ENCODE peak calls at places on chromosome 18, in four cellular contexts. O, N, S and V are unnamed samples.

GRCh38 chr18:38811209-38811608 is 1245.6 kb upstream of the CELF4 start:
- DNase-seq in O (no peak), N (no peak), S (no peak), V (no peak)

GRCh38 chr18:23824704-23825103 is 135.5 kb downstream of the LAMA3 start:
- DNase-seq in O (peak), N (peak), S (no peak), V (no peak)

GRCh38 chr18:808086-808485 is 4.0 kb downstream of the YES1 start:
- DNase-seq in O (no peak), N (no peak), S (no peak), V (no peak)

GRCh38 chr18:14971461-14972185 is 223.7 kb downstream of the ANKRD30B start:
- DNase-seq in O (peak), N (peak), S (no peak), V (peak)

GRCh38 chr18:13446581-13447470 is 228.3 kb downstream of the LDLRAD4 start:
- DNase-seq in O (no peak), N (no peak), S (no peak), V (no peak)

GRCh38 chr18:76348267-76349066 is 146.6 kb downstream of the ZNF516 start:
- DNase-seq in O (no peak), N (no peak), S (no peak), V (no peak)

GRCh38 chr18:68449292-68449691 is 265.6 kb downstream of the TMX3 start:
- DNase-seq in O (no peak), N (peak), S (no peak), V (peak)

GRCh38 chr18:79071037-79071960 is 2.1 kb downstream of the ATP9B start:
- DNase-seq in O (no peak), N (no peak), S (no peak), V (no peak)

GRCh38 chr18:48893559-48894265 is 57.1 kb downstream of the SMAD7 start:
- DNase-seq in O (no peak), N (no peak), S (no peak), V (no peak)

GRCh38 chr18:13216732-13217465 is 1.7 kb upstream of the LDLRAD4 start:
- DNase-seq in O (no peak), N (no peak), S (no peak), V (no peak)

GRCh38 chr18:55384551-55385275 is 203.3 kb downstream of the TCF4 start:
- DNase-seq in O (peak), N (peak), S (no peak), V (no peak)

GRCh38 chr18:45084207-45084606 is 403.5 kb downstream of the SETBP1 start:
- DNase-seq in O (no peak), N (no peak), S (no peak), V (no peak)

GRCh38 chr18:63979409-63979908 is 9.6 kb downstream of the SERPINB8 start:
- DNase-seq in O (peak), N (peak), S (peak), V (peak)

GRCh38 chr18:54020346-54020745 is 204.1 kb downstream of the MBD2 start:
- DNase-seq in O (no peak), N (no peak), S (no peak), V (no peak)

GRCh38 chr18:46174317-46175039 is 70.3 kb downstream of the HAUS1 start:
- DNase-seq in O (peak), N (peak), S (no peak), V (no peak)

GRCh38 chr18:40004246-40004645 is 1950.8 kb upstream of the PIK3C3 start:
- DNase-seq in O (no peak), N (no peak), S (peak), V (no peak)

GRCh38 chr18:59864446-59864764 is 35.4 kb upstream of the PMAIP1 start:
- DNase-seq in O (no peak), N (no peak), S (no peak), V (no peak)

GRCh38 chr18:11785444-11786055 is 65.7 kb upstream of the CHMP1B start:
- DNase-seq in O (no peak), N (no peak), S (no peak), V (no peak)

GRCh38 chr18:7982216-7982615 is 415.1 kb downstream of the PTPRM start:
- DNase-seq in O (no peak), N (no peak), S (no peak), V (no peak)

GRCh38 chr18:10453885-10454772 is at the start of gene APCDD1:
- DNase-seq in O (no peak), N (no peak), S (no peak), V (no peak)

GRCh38 chr18:50866765-50867164 is 12.2 kb upstream of the ME2 start:
- DNase-seq in O (peak), N (peak), S (peak), V (no peak)

GRCh38 chr18:67232406-67232805 is 284.1 kb downstream of the DSEL start:
- DNase-seq in O (no peak), N (peak), S (no peak), V (peak)

GRCh38 chr18:10420561-10421352 is 33.7 kb upstream of the APCDD1 start:
- DNase-seq in O (no peak), N (peak), S (no peak), V (peak)

GRCh38 chr18:49548266-49548665 is 13.6 kb upstream of the LIPG start:
- DNase-seq in O (no peak), N (peak), S (no peak), V (no peak)

GRCh38 chr18:45774065-45774521 is 50.1 kb downstream of the SLC14A1 start:
- DNase-seq in O (peak), N (no peak), S (no peak), V (no peak)

GRCh38 chr18:57051586-57052044 is 95.3 kb upstream of the BOD1L2 start:
- DNase-seq in O (peak), N (no peak), S (no peak), V (no peak)

GRCh38 chr18:58562999-58563667 is 65.8 kb downstream of the ALPK2 start:
- DNase-seq in O (no peak), N (no peak), S (no peak), V (no peak)

GRCh38 chr18:77164762-77165485 is 32.3 kb upstream of the MBP start:
- DNase-seq in O (no peak), N (no peak), S (no peak), V (no peak)

GRCh38 chr18:31217038-31217437 is 54.4 kb upstream of the DSC1 start:
- DNase-seq in O (no peak), N (no peak), S (no peak), V (no peak)